ENCODE peak calls at places on chromosomes 5 and 9, in six cellular contexts. K, S, G, Q, N and B are unnamed samples.

GRCh38 chr5:57777174-57777581 is 294.6 kb upstream of the ACTBL2 start:
- DNase-seq in S (no peak), G (no peak), N (no peak), K (peak), Q (peak), B (no peak)

GRCh38 chr5:145104106-145104505 is 731.0 kb downstream of the PRELID2 start:
- DNase-seq in G (no peak), K (no peak), S (peak), N (no peak), Q (no peak), B (no peak)

GRCh38 chr5:17219431-17219830 is 2.0 kb downstream of the BASP1 start:
- DNase-seq in G (no peak), N (no peak), K (no peak), Q (no peak), S (no peak), B (no peak)

GRCh38 chr5:143733635-143734341 is 78.2 kb upstream of the HMHB1 start:
- DNase-seq in K (peak), Q (peak), N (peak), G (no peak), S (peak), B (no peak)

GRCh38 chr5:169904059-169904458 is 76.2 kb downstream of the INSYN2B start:
- DNase-seq in N (no peak), Q (no peak), G (no peak), K (no peak), S (peak), B (no peak)

GRCh38 chr5:151451626-151452520 is 4.5 kb downstream of the SLC36A1 start:
- DNase-seq in N (no peak), Q (peak), K (no peak), S (peak), G (no peak), B (no peak)

GRCh38 chr5:171957591-171958251 is 48.7 kb downstream of the FBXW11 start:
- DNase-seq in Q (no peak), N (no peak), K (no peak), G (no peak), S (no peak), B (no peak)

GRCh38 chr5:10513501-10514442 is 50.1 kb upstream of the ANKRD33B start:
- DNase-seq in K (peak), N (peak), S (peak), G (peak), Q (peak), B (no peak)

GRCh38 chr5:57382665-57383064 is 99.9 kb downstream of the ACTBL2 start:
- DNase-seq in G (no peak), N (no peak), S (no peak), Q (peak), K (peak), B (no peak)

GRCh38 chr5:95283761-95284511 is 958 bp downstream of the MCTP1 start:
- DNase-seq in G (no peak), S (no peak), N (peak), Q (peak), K (peak), B (peak)

GRCh38 chr5:31809037-31809910 is 170.3 kb downstream of the PDZD2 start:
- DNase-seq in G (peak), K (peak), Q (peak), N (peak), S (peak), B (peak)

GRCh38 chr5:141992349-141992963 is 20.4 kb downstream of the GNPDA1 start:
- DNase-seq in G (no peak), Q (peak), N (no peak), K (peak), S (peak), B (peak)

GRCh38 chr5:159874308-159874707 is 42.0 kb upstream of the ADRA1B start:
- DNase-seq in S (peak), G (no peak), K (no peak), N (no peak), Q (peak), B (no peak)

GRCh38 chr5:81234801-81235200 is 1.7 kb downstream of the CKMT2 start:
- DNase-seq in K (peak), N (no peak), Q (no peak), G (no peak), S (no peak), B (no peak)

GRCh38 chr9:92747459-92748232 is 17.0 kb downstream of the BICD2 start:
- DNase-seq in S (peak), G (no peak), K (no peak), Q (peak), N (no peak), B (no peak)

GRCh38 chr5:163005949-163006348 is 431.4 kb upstream of the CCNG1 start:
- DNase-seq in K (peak), S (no peak), G (no peak), Q (no peak), N (no peak), B (no peak)

GRCh38 chr5:124745367-124746251 is 830 bp downstream of the ZNF608 start:
- DNase-seq in K (no peak), G (no peak), N (no peak), Q (peak), S (peak), B (no peak)

GRCh38 chr9:2816476-2817141 is 27.3 kb downstream of the PUM3 start:
- DNase-seq in K (peak), G (no peak), Q (peak), N (no peak), S (peak), B (no peak)

GRCh38 chr9:111114486-111114885 is 76.2 kb upstream of the LPAR1 start:
- DNase-seq in Q (no peak), K (no peak), S (no peak), N (no peak), G (no peak), B (no peak)

GRCh38 chr5:173204185-173204979 is 30.6 kb downstream of the NKX2-5 start:
- DNase-seq in N (no peak), K (no peak), S (peak), Q (peak), G (no peak), B (no peak)

GRCh38 chr5:135944967-135945560 is 9.7 kb downstream of the LECT2 start:
- DNase-seq in K (peak), S (peak), N (peak), G (no peak), Q (peak), B (peak)

GRCh38 chr9:121529237-121529987 is 29.8 kb upstream of the GGTA1 start:
- DNase-seq in G (no peak), Q (peak), S (peak), N (no peak), K (no peak), B (no peak)

GRCh38 chr5:180470966-180471582 is 23.1 kb upstream of the CNOT6 start:
- DNase-seq in G (no peak), N (peak), K (peak), Q (peak), S (peak), B (peak)

GRCh38 chr5:89967806-89968444 is 441.6 kb downstream of the CETN3 start:
- DNase-seq in N (no peak), S (no peak), Q (peak), G (no peak), K (no peak), B (no peak)

GRCh38 chr5:69265931-69266330 is 31.2 kb downstream of the CDK7 start:
- DNase-seq in G (peak), S (no peak), K (peak), N (peak), Q (no peak), B (peak)

GRCh38 chr5:173454764-173455598 is 126.8 kb upstream of the STC2 start:
- DNase-seq in N (no peak), K (peak), Q (peak), S (peak), G (no peak), B (no peak)

GRCh38 chr9:131982102-131982501 is 97.6 kb downstream of the MED27 start:
- DNase-seq in G (no peak), K (no peak), S (no peak), Q (peak), N (no peak), B (no peak)

GRCh38 chr9:128420060-128420650 is 502 bp upstream of the CERCAM start:
- DNase-seq in G (no peak), N (no peak), Q (peak), S (peak), K (peak), B (peak)

GRCh38 chr9:128422783-128423150 is 2.1 kb downstream of the CERCAM start:
- DNase-seq in G (no peak), Q (no peak), K (no peak), N (no peak), S (no peak), B (no peak)

GRCh38 chr9:128421474-128422010 is 885 bp downstream of the CERCAM start:
- DNase-seq in N (no peak), S (no peak), K (no peak), Q (no peak), G (no peak), B (no peak)

GRCh38 chr9:128419061-128419925 is 1.4 kb upstream of the CERCAM start:
- DNase-seq in N (no peak), K (no peak), S (peak), G (no peak), Q (peak), B (no peak)

GRCh38 chr9:128420651-128421473 is at the start of gene CERCAM:
- DNase-seq in K (peak), N (peak), G (no peak), Q (peak), S (peak), B (peak)
- H2BK5ac ChIP-seq in K (no peak), N (no peak), G (no peak), Q (no peak), S (peak), B (peak)

GRCh38 chr5:154481584-154482381 is 3.8 kb upstream of the HAND1 start:
- DNase-seq in K (no peak), Q (no peak), G (no peak), N (no peak), S (no peak), B (no peak)
- H2BK15ac ChIP-seq in K (no peak), Q (no peak), G (peak), N (no peak), S (no peak), B (no peak)

GRCh38 chr9:16514131-16514530 is 356.3 kb downstream of the BNC2 start:
- DNase-seq in Q (no peak), G (no peak), N (peak), K (peak), S (no peak), B (no peak)

GRCh38 chr9:16515207-16515606 is 355.3 kb downstream of the BNC2 start:
- DNase-seq in Q (peak), G (no peak), K (peak), S (peak), N (peak), B (peak)

GRCh38 chr9:16509946-16510504 is 360.4 kb downstream of the BNC2 start:
- DNase-seq in S (peak), N (no peak), G (no peak), Q (peak), K (no peak), B (no peak)

GRCh38 chr9:16510506-16510905 is 360.0 kb downstream of the BNC2 start:
- DNase-seq in Q (no peak), G (no peak), K (no peak), N (no peak), S (no peak), B (no peak)

GRCh38 chr9:16512281-16512680 is 358.2 kb downstream of the BNC2 start:
- DNase-seq in S (no peak), Q (no peak), N (no peak), K (no peak), G (no peak), B (no peak)
- H2BK5ac ChIP-seq in S (no peak), Q (no peak), N (no peak), K (no peak), G (no peak), B (no peak)

GRCh38 chr5:139481122-139481533 is 1.4 kb downstream of the STING1 start:
- DNase-seq in Q (no peak), N (no peak), K (no peak), G (no peak), S (no peak), B (no peak)
- H2BK15ac ChIP-seq in Q (peak), N (no peak), K (no peak), G (no peak), S (peak), B (peak)

DNA sequence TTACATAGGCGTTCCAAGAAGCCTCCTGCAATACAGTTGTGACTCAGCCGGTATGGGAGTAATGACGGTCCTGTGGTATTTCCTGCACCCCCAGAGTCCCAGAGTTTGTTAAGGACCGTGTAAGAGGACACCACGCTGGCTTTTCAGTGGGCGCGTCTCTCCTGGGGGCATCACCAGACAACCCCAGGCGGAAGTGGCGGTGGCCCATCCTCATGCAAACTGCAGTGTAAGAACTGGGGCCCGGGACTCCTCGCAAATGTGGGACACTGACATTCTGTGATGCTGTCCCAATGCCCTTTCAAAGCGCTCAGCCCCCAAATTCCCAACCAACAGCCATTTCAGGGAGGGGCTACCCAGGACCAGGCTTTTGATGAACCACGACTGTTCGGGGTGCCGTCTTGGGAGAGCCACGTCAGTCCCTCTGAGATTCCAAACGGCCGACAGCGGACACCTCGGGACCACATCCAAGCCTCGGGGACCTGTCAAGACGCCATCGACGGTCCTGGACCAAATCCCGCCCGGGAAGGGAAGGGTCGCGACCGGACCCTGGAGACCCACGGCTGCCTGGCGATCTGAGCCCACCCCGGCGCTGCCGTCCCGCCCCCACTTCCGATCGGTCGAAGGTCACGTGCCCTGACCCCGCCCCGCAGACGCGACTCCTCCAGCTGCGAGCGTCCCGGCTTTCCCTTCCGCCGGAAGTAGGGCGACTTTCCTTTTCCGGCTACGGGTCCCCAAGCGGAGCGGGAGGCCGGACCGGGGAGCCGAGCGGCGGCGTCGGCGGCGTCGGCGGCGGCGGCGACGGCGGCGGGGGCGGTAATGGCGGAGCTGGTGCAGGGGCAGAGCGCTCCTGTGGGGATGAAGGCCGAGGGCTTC is at the start of gene FUBP3:
- DNase-seq in K (peak), S (peak), G (peak), N (peak), Q (peak), B (peak)
- H2BK5ac ChIP-seq in K (peak), S (peak), G (peak), N (no peak), Q (peak), B (no peak)

GRCh38 chr9:134216961-134217360 is 52.6 kb upstream of the RNU6ATAC start:
- DNase-seq in Q (no peak), N (no peak), S (no peak), K (no peak), G (no peak), B (no peak)
- H2BK15ac ChIP-seq in Q (peak), N (no peak), S (peak), K (no peak), G (no peak), B (peak)

DNA sequence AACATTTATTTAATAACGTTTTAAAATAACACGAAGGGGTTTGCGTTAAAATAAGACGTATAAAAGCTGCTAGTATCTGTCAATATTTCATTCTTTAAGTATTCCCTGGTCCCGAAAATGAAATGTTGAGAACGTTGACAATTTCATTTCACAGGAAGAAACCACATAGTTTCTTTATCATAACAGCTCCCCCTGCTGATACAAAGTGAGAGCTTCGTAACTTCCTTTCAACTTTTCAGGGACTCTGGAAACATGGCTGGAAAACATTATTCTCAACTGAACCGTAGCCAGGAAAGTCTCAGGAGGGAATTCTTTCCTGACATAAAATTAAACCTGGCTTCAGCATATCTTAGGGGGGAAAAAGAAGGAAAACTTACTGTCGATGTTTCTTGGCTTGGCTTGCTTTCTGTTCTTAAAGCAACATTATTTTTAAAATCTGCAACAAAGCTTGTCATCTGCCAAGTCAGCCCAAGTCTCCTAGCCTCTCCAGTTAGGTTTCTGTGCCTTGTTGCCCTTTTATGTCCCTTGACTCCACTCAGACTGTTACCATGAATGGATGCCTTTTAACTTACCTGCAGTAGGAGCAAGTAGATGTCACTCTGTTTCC is 122.9 kb upstream of the DAB2 start:
- DNase-seq in S (peak), Q (peak), K (peak), N (no peak), G (no peak), B (peak)
- H2BK5ac ChIP-seq in S (no peak), Q (no peak), K (no peak), N (no peak), G (no peak), B (no peak)

DNA sequence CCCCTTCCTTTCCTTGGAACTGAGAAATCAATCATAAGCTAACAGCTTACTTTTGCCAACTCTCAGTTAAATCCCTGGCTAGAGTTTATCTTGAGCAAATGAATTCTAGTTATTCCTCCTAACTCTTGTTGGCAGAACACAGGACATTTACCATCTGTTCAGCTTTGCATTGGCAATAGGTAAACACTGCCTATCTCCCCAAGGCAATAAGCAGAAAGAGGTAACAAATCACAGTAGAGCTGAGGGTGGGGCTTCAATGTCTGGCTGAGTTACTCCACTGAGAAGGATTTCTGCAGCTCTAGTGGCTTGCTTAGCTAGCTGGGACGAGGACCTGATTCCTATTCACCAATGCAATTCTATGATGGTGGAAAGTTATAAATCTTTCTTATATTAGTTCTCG is 503.3 kb upstream of the GRIA1 start:
- DNase-seq in N (no peak), K (no peak), S (no peak), Q (no peak), G (no peak), B (no peak)
- H2BK15ac ChIP-seq in N (no peak), K (no peak), S (no peak), Q (no peak), G (no peak), B (no peak)

DNA sequence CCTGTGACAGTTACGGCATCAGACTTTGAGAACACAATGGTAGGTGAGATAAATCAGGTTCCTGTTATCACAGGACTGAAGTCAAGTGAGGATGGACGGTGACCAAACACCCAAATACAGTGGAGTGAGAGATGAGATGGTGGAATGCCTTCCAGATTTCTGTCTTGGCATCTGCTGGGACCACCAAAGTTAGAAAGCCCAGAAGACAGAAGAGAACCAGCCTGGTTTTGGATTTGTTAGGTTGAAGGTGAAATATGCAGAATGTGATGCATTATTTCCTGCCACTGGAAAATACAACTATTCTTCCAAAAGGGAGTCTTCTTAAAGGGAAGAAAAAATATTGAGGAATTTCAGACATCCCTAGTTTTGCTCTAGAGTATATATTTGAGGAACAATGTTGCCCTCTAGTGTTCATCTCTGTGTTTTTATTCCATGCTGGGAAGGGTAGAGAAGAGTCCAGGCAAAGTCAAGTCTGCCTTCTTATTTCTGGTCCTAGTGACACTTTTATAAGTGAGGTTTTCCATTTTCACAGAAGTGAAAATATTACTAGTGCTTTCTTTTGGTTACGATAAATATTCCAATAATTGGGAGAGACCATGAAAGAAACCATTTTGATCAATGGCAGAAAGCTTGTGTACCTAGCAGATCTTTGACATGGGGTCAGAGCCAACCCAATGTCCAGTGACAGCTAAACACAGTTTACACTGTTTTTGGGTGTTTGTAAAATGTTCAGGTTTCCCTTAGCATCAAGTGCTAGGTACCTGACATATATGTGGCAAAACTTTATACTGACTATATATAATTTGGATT is 142.3 kb upstream of the ANKH start:
- DNase-seq in S (peak), Q (peak), K (peak), N (no peak), G (no peak), B (peak)
- H2BK5ac ChIP-seq in S (peak), Q (no peak), K (no peak), N (no peak), G (no peak), B (no peak)

DNA sequence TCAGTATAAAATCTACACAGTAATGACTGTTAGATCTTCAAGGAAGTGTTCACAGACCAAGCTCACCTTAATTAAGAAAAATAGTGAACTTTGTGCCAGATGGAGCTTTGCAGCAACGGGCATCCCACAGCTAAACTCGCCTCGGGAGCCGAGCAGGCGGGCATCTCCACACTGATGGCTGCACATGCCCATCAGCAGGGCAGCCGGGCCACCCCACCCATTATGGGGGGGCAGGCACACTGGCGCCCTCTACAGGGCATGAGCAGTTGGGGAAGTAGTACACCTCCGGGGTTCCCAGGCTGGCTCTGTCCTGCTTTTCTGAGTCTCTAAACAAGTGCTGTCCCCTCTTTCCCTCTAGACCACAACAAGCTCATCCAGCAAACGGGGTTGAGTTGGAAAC is 21.6 kb downstream of the ANKS6 start:
- DNase-seq in G (no peak), K (no peak), S (no peak), N (no peak), Q (peak), B (no peak)
- H2BK15ac ChIP-seq in G (no peak), K (no peak), S (no peak), N (no peak), Q (no peak), B (no peak)